ENCODE peak calls at places on chromosomes 13 and 19, in eight cellular contexts. F, J, M, G, K, X, L and Z are unnamed samples.

GRCh38 chr19:42657551-42657950 is 62.8 kb upstream of the CEACAM8 start:
- DNase-seq in J (no peak), X (no peak), G (no peak), K (peak; percentile 18), F (no peak), L (no peak), M (no peak), Z (no peak)

GRCh38 chr19:48490980-48491792 is 20.4 kb downstream of the LMTK3 start:
- DNase-seq in G (no peak), F (no peak), K (no peak), X (peak; percentile 46), J (no peak), M (peak; percentile 64), L (no peak), Z (no peak)

GRCh38 chr19:43739836-43740235 is 14.9 kb downstream of the SMG9 start:
- DNase-seq in X (no peak), J (no peak), K (no peak), M (no peak), L (no peak), F (no peak), G (no peak), Z (no peak)

GRCh38 chr19:38852231-38853044 is 2.7 kb upstream of the HNRNPL start:
- DNase-seq in G (peak; percentile 52), K (peak; percentile 52), X (peak; percentile 77), J (no peak), F (peak; percentile 75), L (peak; percentile 88), M (no peak), Z (no peak)

GRCh38 chr19:48922548-48923490 is 10.7 kb upstream of the DHDH start:
- DNase-seq in F (no peak), G (no peak), L (no peak), K (no peak), X (no peak), J (no peak), M (no peak), Z (no peak)

GRCh38 chr19:16014923-16015804 is 61.1 kb upstream of the TPM4 start:
- DNase-seq in K (no peak), M (no peak), J (no peak), G (no peak), L (peak; percentile 54), X (no peak), F (no peak), Z (peak; percentile 81)

GRCh38 chr13:110516500-110516899 is 45.0 kb downstream of the RAB20 start:
- DNase-seq in L (no peak), J (no peak), X (no peak), F (no peak), G (no peak), K (no peak), M (no peak), Z (no peak)

GRCh38 chr19:38012290-38012689 is 105.3 kb downstream of the SIPA1L3 start:
- DNase-seq in L (no peak), J (no peak), F (no peak), M (no peak), X (no peak), G (no peak), K (no peak), Z (no peak)

GRCh38 chr13:26060366-26060765 is 8.6 kb upstream of the SHISA2 start:
- DNase-seq in L (no peak), M (no peak), G (no peak), F (no peak), X (no peak), J (no peak), K (no peak), Z (no peak)

GRCh38 chr19:3766520-3766919 is 4.0 kb downstream of the MRPL54 start:
- DNase-seq in K (no peak), J (no peak), L (no peak), G (no peak), X (no peak), M (no peak), F (no peak), Z (no peak)

GRCh38 chr19:1945899-1946298 is 4.9 kb downstream of the CSNK1G2 start:
- DNase-seq in M (no peak), X (no peak), J (no peak), L (peak; percentile 80), F (no peak), G (no peak), K (peak; percentile 25), Z (no peak)

GRCh38 chr19:1567116-1567847 is 843 bp downstream of the MEX3D start:
- DNase-seq in F (no peak), L (no peak), J (no peak), K (peak; percentile 44), G (no peak), M (no peak), X (no peak), Z (no peak)